ENCODE peak calls at places on chromosomes 16 and 17, in four cellular contexts. S is right lobe of liver, L is HCT116, U is mammary epithelial cell. Z is an unnamed sample.

GRCh38 chr16:50251375-50252081 is 14.8 kb upstream of the ADCY7 start:
- DNase-seq in S (no peak), L (no peak), U (peak), Z (no peak)

GRCh38 chr16:84585886-84586285 is 32.0 kb downstream of the COTL1 start:
- DNase-seq in S (no peak), L (peak), U (no peak), Z (no peak)

GRCh38 chr16:78034530-78034929 is 12.2 kb downstream of the CLEC3A start:
- DNase-seq in S (no peak), L (no peak), U (peak), Z (no peak)

GRCh38 chr16:27470567-27471431 is 68.8 kb downstream of the IL21R start:
- DNase-seq in S (no peak), L (no peak), U (no peak), Z (no peak)

GRCh38 chr17:50469005-50469605 is 425 bp upstream of the CHAD start:
- DNase-seq in S (no peak), L (no peak), U (no peak), Z (no peak)

GRCh38 chr16:79127768-79128167 is 472.8 kb downstream of the MAF start:
- DNase-seq in S (no peak), L (no peak), U (no peak), Z (no peak)

GRCh38 chr16:78842950-78843349 is 743.5 kb downstream of the WWOX start:
- DNase-seq in S (no peak), L (no peak), U (no peak), Z (no peak)

GRCh38 chr17:81034168-81034777 is 678 bp upstream of the BAIAP2 start:
- DNase-seq in S (no peak), L (no peak), U (no peak), Z (no peak)

GRCh38 chr16:11303405-11304138 is 22.4 kb upstream of the PRM1 start:
- DNase-seq in S (no peak), L (no peak), U (peak), Z (no peak)

GRCh38 chr17:9371019-9371418 is 204.6 kb downstream of the STX8 start:
- DNase-seq in S (no peak), L (peak), U (peak), Z (peak)

GRCh38 chr16:87507351-87508069 is 14.7 kb upstream of the ZCCHC14 start:
- DNase-seq in S (no peak), L (no peak), U (no peak), Z (no peak)

GRCh38 chr17:13266596-13266995 is 248.8 kb upstream of the ELAC2 start:
- DNase-seq in S (no peak), L (no peak), U (no peak), Z (no peak)

GRCh38 chr17:57965521-57966160 is 10.4 kb upstream of the CUEDC1 start:
- DNase-seq in S (no peak), L (no peak), U (no peak), Z (no peak)

GRCh38 chr16:47779201-47780016 is 318.3 kb downstream of the PHKB start:
- DNase-seq in S (no peak), L (no peak), U (no peak), Z (no peak)

GRCh38 chr17:29726721-29727252 is 104.1 kb upstream of the CORO6 start:
- DNase-seq in S (no peak), L (no peak), U (no peak), Z (no peak)

GRCh38 chr17:45149037-45149668 is 878 bp downstream of the HEXIM1 start:
- DNase-seq in S (peak), L (peak), U (peak), Z (no peak)

DNA sequence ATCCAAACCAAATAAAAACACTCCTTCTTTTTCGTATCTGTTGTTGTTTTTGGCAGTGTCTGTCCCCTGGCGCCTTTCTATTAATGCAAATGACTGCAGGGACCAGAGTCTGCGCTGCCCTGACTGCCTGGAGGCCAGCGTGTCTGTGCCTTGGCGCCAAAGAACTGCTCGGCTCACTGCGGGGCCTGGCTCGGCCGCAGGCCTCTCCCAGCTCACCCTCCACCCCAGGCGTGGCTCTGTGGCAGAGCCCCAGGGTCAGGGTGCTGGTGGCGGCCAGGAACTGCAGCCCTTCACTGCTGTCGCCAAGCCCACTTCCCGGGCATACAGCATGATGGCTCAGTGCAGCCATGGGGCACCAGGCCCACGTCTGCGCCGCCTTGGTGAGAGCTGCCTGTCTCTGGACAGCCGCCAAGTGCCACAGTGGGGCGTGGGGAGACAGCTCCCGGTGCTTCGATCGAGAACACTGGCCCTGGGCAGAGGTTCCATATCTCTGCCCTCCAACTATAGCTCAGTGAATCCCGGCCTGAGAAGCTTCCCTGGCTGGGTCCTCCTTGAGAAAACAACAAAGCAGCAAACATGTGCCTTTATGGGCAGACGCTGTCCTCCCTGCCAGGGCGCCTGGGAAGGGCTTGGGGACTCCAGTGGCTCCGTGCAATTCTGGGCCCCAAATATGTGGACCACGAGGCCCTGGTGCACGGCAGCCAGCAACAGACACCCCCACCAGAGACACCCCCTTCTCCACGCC is 11.1 kb downstream of the CANT1 start:
- DNase-seq in S (peak), L (no peak), U (no peak), Z (no peak)
- H3K27ac ChIP-seq in S (no peak), L (no peak), U (no peak), Z (peak)

GRCh38 chr16:17031484-17032268 is 439.1 kb downstream of the XYLT1 start:
- DNase-seq in S (no peak), L (no peak), U (peak), Z (no peak)
- H3K27ac ChIP-seq in S (no peak), L (no peak), U (no peak), Z (no peak)

DNA sequence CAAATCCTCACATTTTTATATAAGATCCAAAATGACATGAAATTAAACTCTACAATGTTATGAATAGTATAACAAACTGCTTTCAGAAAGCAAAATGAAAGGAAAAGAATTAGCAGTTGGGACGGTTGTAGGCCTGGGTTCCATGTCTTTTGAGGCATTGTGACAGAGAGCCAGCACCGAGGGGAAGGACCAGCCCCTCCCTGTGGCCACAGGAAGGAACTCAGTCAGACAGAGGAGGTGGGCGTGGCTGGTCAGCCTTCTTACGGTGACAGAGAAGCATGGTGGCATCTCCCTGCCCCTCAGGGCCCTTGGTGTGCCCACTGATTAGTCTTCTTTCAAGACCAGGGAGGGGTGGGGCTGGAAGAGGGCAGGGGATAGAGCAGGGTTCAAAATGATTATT is 5.7 kb downstream of the ZNF319 start:
- DNase-seq in S (peak), L (peak), U (peak), Z (no peak)
- H3K27ac ChIP-seq in S (no peak), L (no peak), U (no peak), Z (no peak)

GRCh38 chr16:20104563-20105183 is 31.0 kb upstream of the GPR139 start:
- DNase-seq in S (no peak), L (no peak), U (no peak), Z (no peak)
- H3K27ac ChIP-seq in S (no peak), L (no peak), U (no peak), Z (no peak)

GRCh38 chr17:53135969-53136368 is 686.8 kb upstream of the KIF2B start:
- DNase-seq in S (no peak), L (no peak), U (no peak), Z (no peak)
- H3K27ac ChIP-seq in S (no peak), L (no peak), U (no peak), Z (no peak)

GRCh38 chr17:77881545-77881944 is 77.0 kb upstream of the TNRC6C start:
- DNase-seq in S (peak), L (no peak), U (peak), Z (no peak)
- H3K27ac ChIP-seq in S (no peak), L (no peak), U (no peak), Z (no peak)

DNA sequence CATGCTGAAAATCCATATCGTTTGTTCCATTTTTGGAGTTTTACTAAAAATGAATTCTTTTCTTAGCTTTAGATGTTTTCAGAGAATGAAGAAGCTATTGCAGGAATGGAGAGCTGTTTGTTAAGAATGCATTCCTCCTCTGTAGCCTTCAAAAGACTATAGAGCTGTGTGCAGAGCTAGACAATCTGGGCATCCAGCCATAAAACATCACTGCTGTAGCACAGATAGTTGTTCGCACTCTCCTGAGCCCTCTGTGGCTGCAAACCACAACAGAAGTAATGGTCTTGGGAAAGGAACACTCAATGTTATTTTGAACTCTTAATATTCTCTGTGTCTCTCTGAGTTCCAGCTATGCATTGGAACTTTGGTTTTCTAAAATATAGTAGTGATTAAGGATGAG is 4.9 kb downstream of the TNRC6C start:
- DNase-seq in S (no peak), L (no peak), U (peak), Z (no peak)
- H3K27ac ChIP-seq in S (no peak), L (no peak), U (no peak), Z (no peak)

GRCh38 chr16:72850863-72851262 is 197.1 kb downstream of the ZFHX3 start:
- DNase-seq in S (no peak), L (no peak), U (no peak), Z (no peak)
- H3K27ac ChIP-seq in S (peak), L (no peak), U (no peak), Z (no peak)

Z was measured in epithelial cell of prostate.